ENCODE peak calls at places on chromosomes 16 and 17, in four cellular contexts. One of them, this sample, is unnamed.
A peak's percentile ranks its signal among the peaks of the same experiment; 100 is the strongest.

GRCh38 chr16:88877564-88878289 is 11.3 kb upstream of the PABPN1L start:
- DNase-seq in Calu3: no peak
- DNase-seq in progenitor cell of endocrine pancreas: no peak
- DNase-seq in neural crest cell: no peak
- DNase-seq in this sample: no peak

GRCh38 chr16:4604401-4604800 is 10.3 kb downstream of the UBALD1 start:
- DNase-seq in Calu3: no peak
- DNase-seq in progenitor cell of endocrine pancreas: no peak
- DNase-seq in neural crest cell: no peak
- DNase-seq in this sample: no peak

GRCh38 chr16:23469814-23470213 is 16.8 kb upstream of the COG7 start:
- DNase-seq in neural crest cell: no peak
- DNase-seq in Calu3: peak; percentile 67
- DNase-seq in progenitor cell of endocrine pancreas: no peak
- DNase-seq in this sample: no peak

GRCh38 chr17:19002805-19003542 is 1.6 kb downstream of the FAM83G start:
- DNase-seq in neural crest cell: no peak
- DNase-seq in Calu3: no peak
- DNase-seq in progenitor cell of endocrine pancreas: no peak
- DNase-seq in this sample: no peak

GRCh38 chr17:61157246-61157887 is 242.3 kb upstream of the TBX2 start:
- DNase-seq in progenitor cell of endocrine pancreas: no peak
- DNase-seq in neural crest cell: no peak
- DNase-seq in Calu3: no peak
- DNase-seq in this sample: no peak

GRCh38 chr16:15482068-15482747 is 47.8 kb downstream of the BMERB1 start:
- DNase-seq in progenitor cell of endocrine pancreas: no peak
- DNase-seq in Calu3: peak; percentile 86
- DNase-seq in neural crest cell: no peak
- DNase-seq in this sample: no peak

GRCh38 chr16:84391151-84391873 is 23.0 kb downstream of the ATP2C2 start:
- DNase-seq in neural crest cell: no peak
- DNase-seq in progenitor cell of endocrine pancreas: no peak
- DNase-seq in Calu3: no peak
- DNase-seq in this sample: no peak

GRCh38 chr17:1915889-1916288 is 86.1 kb downstream of the RPA1 start:
- DNase-seq in neural crest cell: no peak
- DNase-seq in Calu3: no peak
- DNase-seq in progenitor cell of endocrine pancreas: no peak
- DNase-seq in this sample: no peak

GRCh38 chr16:14668556-14669223 is 25.4 kb downstream of the PLA2G10 start:
- DNase-seq in progenitor cell of endocrine pancreas: no peak
- DNase-seq in neural crest cell: no peak
- DNase-seq in Calu3: no peak
- DNase-seq in this sample: no peak

GRCh38 chr17:27981978-27982377 is 60.5 kb upstream of the NLK start:
- DNase-seq in progenitor cell of endocrine pancreas: no peak
- DNase-seq in neural crest cell: no peak
- DNase-seq in Calu3: no peak
- DNase-seq in this sample: no peak
- TF ChIP-seq CTCF in progenitor cell of endocrine pancreas: no peak
- TF ChIP-seq CTCF in neural crest cell: no peak
- TF ChIP-seq CTCF in Calu3: no peak
- TF ChIP-seq CTCF in this sample: no peak

GRCh38 chr17:44084131-44084538 is 13.6 kb downstream of the G6PC3 start:
- DNase-seq in Calu3: peak; percentile 62
- DNase-seq in neural crest cell: no peak
- DNase-seq in progenitor cell of endocrine pancreas: no peak
- DNase-seq in this sample: peak; percentile 58
- TF ChIP-seq CTCF in Calu3: peak; percentile 77
- TF ChIP-seq CTCF in neural crest cell: peak; percentile 46
- TF ChIP-seq CTCF in progenitor cell of endocrine pancreas: peak; percentile 42
- TF ChIP-seq CTCF in this sample: peak; percentile 64

GRCh38 chr17:79147791-79148506 is 73.3 kb downstream of the ENGASE start:
- DNase-seq in neural crest cell: no peak
- DNase-seq in Calu3: no peak
- DNase-seq in progenitor cell of endocrine pancreas: no peak
- DNase-seq in this sample: no peak
- TF ChIP-seq CTCF in neural crest cell: no peak
- TF ChIP-seq CTCF in Calu3: no peak
- TF ChIP-seq CTCF in progenitor cell of endocrine pancreas: no peak
- TF ChIP-seq CTCF in this sample: no peak

DNA sequence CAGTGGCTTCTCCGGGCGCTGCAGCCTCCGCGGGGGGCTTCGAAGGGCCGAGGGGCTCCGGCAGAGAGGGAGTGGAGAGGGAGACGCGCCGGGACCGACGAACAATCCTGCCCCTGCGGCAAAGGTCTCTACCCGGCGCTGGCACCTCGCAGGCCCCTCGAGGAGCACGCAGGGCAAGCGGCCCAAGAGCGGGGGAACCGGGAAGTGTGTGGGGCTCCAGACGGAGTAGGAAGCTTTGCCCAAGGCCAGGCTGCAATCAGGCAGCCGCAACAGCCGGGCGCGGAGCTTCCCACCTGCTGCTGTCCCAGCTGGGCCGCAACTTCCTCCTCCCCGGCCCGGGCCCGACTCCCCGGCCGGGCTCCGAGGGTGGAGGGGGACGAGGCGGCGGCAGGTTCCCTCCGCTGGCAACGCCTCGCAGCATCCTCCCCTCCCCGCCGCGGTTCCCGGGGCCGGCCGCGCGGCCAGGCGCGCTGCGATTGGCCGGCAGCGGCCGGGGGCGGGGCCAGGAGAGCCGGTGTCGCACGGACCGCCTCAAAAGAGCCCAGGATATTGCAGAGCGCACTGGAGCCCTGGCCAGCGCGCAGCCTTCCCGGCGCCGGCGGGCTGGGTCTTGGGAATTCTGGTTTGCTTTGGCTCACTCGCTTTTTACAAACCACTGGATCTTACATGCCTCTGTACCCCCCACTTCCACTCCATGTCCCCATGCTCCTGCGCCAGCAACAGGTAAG is at the start of gene KCNJ2:
- DNase-seq in Calu3: peak; percentile 83
- DNase-seq in progenitor cell of endocrine pancreas: peak; percentile 84
- DNase-seq in neural crest cell: peak; percentile 80
- DNase-seq in this sample: peak; percentile 48
- TF ChIP-seq CTCF in Calu3: no peak
- TF ChIP-seq CTCF in progenitor cell of endocrine pancreas: no peak
- TF ChIP-seq CTCF in neural crest cell: no peak
- TF ChIP-seq CTCF in this sample: no peak

GRCh38 chr17:28935744-28936460 is 15.4 kb downstream of the PHF12 start:
- DNase-seq in Calu3: no peak
- DNase-seq in progenitor cell of endocrine pancreas: no peak
- DNase-seq in neural crest cell: no peak
- DNase-seq in this sample: no peak
- TF ChIP-seq CTCF in Calu3: no peak
- TF ChIP-seq CTCF in progenitor cell of endocrine pancreas: no peak
- TF ChIP-seq CTCF in neural crest cell: no peak
- TF ChIP-seq CTCF in this sample: no peak

DNA sequence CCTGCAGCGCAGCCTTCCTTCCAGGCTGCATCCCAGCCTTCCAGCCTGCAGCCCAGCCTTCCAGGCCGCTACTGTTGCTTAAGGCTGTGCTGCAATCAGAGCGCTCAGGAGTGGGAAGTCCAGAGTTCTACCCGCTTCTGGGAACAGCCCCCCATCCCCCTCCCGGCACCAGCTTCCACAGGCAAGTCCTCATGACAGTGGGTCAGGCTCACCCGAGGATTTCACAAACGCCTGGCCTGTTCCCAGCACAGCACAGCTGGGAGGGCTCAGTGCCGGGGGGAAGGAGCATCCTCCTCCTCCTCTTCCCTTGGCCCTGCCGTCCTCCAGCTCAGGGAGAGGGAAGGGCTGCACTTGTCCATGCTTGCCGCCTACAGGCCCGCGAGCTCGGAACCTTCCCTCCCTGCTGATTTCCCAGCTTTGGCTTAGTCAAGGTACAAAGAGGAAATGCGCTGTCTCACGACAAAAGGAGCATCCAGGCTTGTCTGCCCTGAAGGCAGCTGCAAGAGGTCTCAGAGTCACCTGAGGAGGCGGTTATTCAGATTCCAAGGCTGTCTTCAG is 8.3 kb downstream of the SOCS3 start:
- DNase-seq in Calu3: no peak
- DNase-seq in neural crest cell: no peak
- DNase-seq in progenitor cell of endocrine pancreas: no peak
- DNase-seq in this sample: no peak
- TF ChIP-seq CTCF in Calu3: no peak
- TF ChIP-seq CTCF in neural crest cell: no peak
- TF ChIP-seq CTCF in progenitor cell of endocrine pancreas: no peak
- TF ChIP-seq CTCF in this sample: no peak

GRCh38 chr16:69330286-69331109 is at the start of gene PDF:
- DNase-seq in Calu3: peak; percentile 96
- DNase-seq in neural crest cell: peak; percentile 87
- DNase-seq in progenitor cell of endocrine pancreas: peak; percentile 80
- DNase-seq in this sample: peak; percentile 51
- TF ChIP-seq CTCF in Calu3: no peak
- TF ChIP-seq CTCF in neural crest cell: no peak
- TF ChIP-seq CTCF in progenitor cell of endocrine pancreas: no peak
- TF ChIP-seq CTCF in this sample: no peak